ENCODE peak calls at places on chromosome 21, in seven cellular contexts. X is EH; E is stimulated activated CD8-positive, alpha-beta memory T cell treated with anti-CD3 and anti-CD28 coated beads, Interleukin-7, amount 100 ng/mL, for 1 hour; Z is stromal cell of bone marrow; G is EL; H is CD4-positive, alpha-beta T cell; I is germinal center. C is an unnamed sample.

GRCh38 chr21:45537111-45537745 is 5.0 kb downstream of the SLC19A1 start:
- DNase-seq in X (no peak), E (no peak), Z (no peak), G (no peak), H (no peak), I (no peak), C (no peak)

GRCh38 chr21:34020005-34020847 is 53.2 kb upstream of the MRPS6 start:
- DNase-seq in X (peak), E (no peak), Z (no peak), G (no peak), H (no peak), I (peak), C (no peak)

GRCh38 chr21:26832513-26832912 is 12.7 kb downstream of the ADAMTS1 start:
- DNase-seq in X (no peak), E (no peak), Z (no peak), G (no peak), H (no peak), I (no peak), C (no peak)

GRCh38 chr21:45994738-45995685 is 13.4 kb downstream of the COL6A1 start:
- DNase-seq in X (no peak), E (no peak), Z (no peak), G (no peak), H (no peak), I (no peak), C (no peak)

GRCh38 chr21:44549525-44550211 is 1.6 kb downstream of the KRTAP10-2 start:
- DNase-seq in X (no peak), E (no peak), Z (no peak), G (no peak), H (no peak), I (no peak), C (no peak)

GRCh38 chr21:28832013-28832714 is 160.5 kb downstream of the LTN1 start:
- DNase-seq in X (peak), E (no peak), Z (no peak), G (peak), H (no peak), I (no peak), C (no peak)

GRCh38 chr21:17432732-17433057 is 80.1 kb upstream of the CXADR start:
- DNase-seq in X (no peak), E (no peak), Z (no peak), G (no peak), H (no peak), I (no peak), C (no peak)

GRCh38 chr21:37072239-37072987 is 458 bp downstream of the PIGP start:
- DNase-seq in X (peak), E (peak), Z (peak), G (peak), H (no peak), I (peak), C (peak)

GRCh38 chr21:35911412-35912191 is 148.7 kb downstream of the SETD4 start:
- DNase-seq in X (no peak), E (no peak), Z (no peak), G (no peak), H (no peak), I (no peak), C (no peak)

C was measured in retinal pigment epithelial cell.